ENCODE peak calls at places on chromosome 6, in six cellular contexts. Z is GM12878, A is K562, V is endothelial cell of umbilical vein, D is A549, N is HepG2. P is an unnamed sample.

GRCh38 chr6:131061041-131061770 is 1.8 kb downstream of the EPB41L2 start:
- DNase-seq in V (peak), Z (no peak), A (peak), N (peak), D (peak), P (peak)

GRCh38 chr6:2848851-2849250 is 7.2 kb upstream of the SERPINB1 start:
- DNase-seq in D (no peak), Z (no peak), V (no peak), A (peak), N (no peak), P (no peak)

GRCh38 chr6:51398064-51398740 is 579.5 kb downstream of the TFAP2B start:
- DNase-seq in A (no peak), Z (peak), V (no peak), D (no peak), N (no peak), P (peak)

GRCh38 chr6:16756660-16757270 is 4.5 kb downstream of the ATXN1 start:
- DNase-seq in Z (no peak), N (no peak), A (no peak), V (no peak), D (no peak), P (peak)

GRCh38 chr6:37103169-37104039 is 66.5 kb upstream of the PIM1 start:
- DNase-seq in Z (no peak), D (peak), N (peak), A (peak), V (peak), P (peak)

GRCh38 chr6:33118525-33119123 is 42.8 kb downstream of the HLA-DPB1 start:
- DNase-seq in Z (no peak), A (peak), N (peak), D (peak), V (peak), P (peak)

GRCh38 chr6:79605061-79605460 is 26.1 kb upstream of the SH3BGRL2 start:
- DNase-seq in N (no peak), A (peak), D (no peak), Z (no peak), V (no peak), P (no peak)

GRCh38 chr6:125906158-125906998 is 50.2 kb upstream of the HINT3 start:
- DNase-seq in N (peak), Z (no peak), A (peak), V (peak), D (no peak), P (peak)

GRCh38 chr6:33620158-33620583 is 951 bp upstream of the ITPR3 start:
- DNase-seq in D (no peak), Z (no peak), N (no peak), V (peak), A (peak), P (peak)

GRCh38 chr6:39225946-39226437 is 3.3 kb downstream of the KCNK5 start:
- DNase-seq in A (peak), V (no peak), Z (peak), D (no peak), N (no peak), P (peak)

GRCh38 chr6:135876048-135876447 is 24.5 kb downstream of the PDE7B start:
- DNase-seq in N (no peak), Z (no peak), V (no peak), A (no peak), D (no peak), P (no peak)

GRCh38 chr6:14831922-14832321 is 413.9 kb upstream of the JARID2 start:
- DNase-seq in N (no peak), V (no peak), A (no peak), Z (no peak), D (no peak), P (no peak)

GRCh38 chr6:108288742-108289141 is 6.1 kb upstream of the AFG1L start:
- DNase-seq in V (no peak), Z (no peak), N (no peak), A (no peak), D (no peak), P (no peak)

GRCh38 chr6:53707108-53707897 is 41.7 kb upstream of the KLHL31 start:
- DNase-seq in N (no peak), Z (no peak), A (no peak), V (no peak), D (no peak), P (no peak)

GRCh38 chr6:84422380-84422968 is 195.0 kb upstream of the CEP162 start:
- DNase-seq in A (peak), V (peak), Z (no peak), N (peak), D (peak), P (peak)

GRCh38 chr6:32609731-32610640 is 20.3 kb upstream of the HLA-DRB1 start:
- DNase-seq in N (peak), Z (peak), A (peak), D (peak), V (peak), P (peak)

DNA sequence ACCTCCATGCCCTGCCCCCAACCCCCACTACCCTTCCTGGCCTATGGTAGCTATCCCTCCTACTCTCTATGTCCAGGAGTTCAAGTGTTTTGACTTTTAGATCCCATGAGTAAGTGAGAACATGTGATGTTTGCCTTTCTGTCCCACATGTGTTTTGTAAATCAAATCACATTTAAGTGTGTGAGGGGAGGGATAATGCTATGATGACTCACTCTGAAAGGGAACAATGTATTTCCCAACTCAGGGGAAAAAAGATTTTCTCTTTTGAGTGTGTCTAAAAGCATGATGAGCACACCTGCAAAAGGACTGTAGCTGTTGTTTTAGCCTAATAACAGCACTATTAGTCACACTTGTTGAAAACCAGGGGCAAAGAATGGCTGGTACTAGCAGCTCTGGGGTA is 193.7 kb downstream of the GJA10 start:
- DNase-seq in Z (no peak), D (no peak), N (no peak), A (no peak), V (peak), P (peak)
- TF ChIP-seq MYC in Z (no peak), D (no peak), N (no peak), A (no peak), V (no peak), P (no peak)

GRCh38 chr6:157054531-157054979 is 268.8 kb downstream of the TMEM242 start:
- DNase-seq in A (no peak), Z (no peak), V (no peak), D (no peak), N (no peak), P (peak)
- TF ChIP-seq MYC in A (no peak), Z (no peak), V (no peak), D (no peak), N (no peak), P (no peak)

GRCh38 chr6:4451718-4452117 is 316.3 kb upstream of the ECI2 start:
- DNase-seq in V (no peak), D (no peak), A (no peak), Z (no peak), N (no peak), P (no peak)

GRCh38 chr6:4449409-4449808 is 314.0 kb upstream of the ECI2 start:
- DNase-seq in N (no peak), D (no peak), V (no peak), A (no peak), Z (no peak), P (no peak)

GRCh38 chr6:4450237-4450636 is 314.9 kb upstream of the ECI2 start:
- DNase-seq in Z (no peak), A (no peak), V (no peak), N (no peak), D (no peak), P (no peak)

GRCh38 chr6:4447646-4448315 is 312.4 kb upstream of the ECI2 start:
- DNase-seq in A (no peak), D (no peak), V (no peak), Z (no peak), N (no peak), P (no peak)

GRCh38 chr6:4451101-4451500 is 315.7 kb upstream of the ECI2 start:
- DNase-seq in N (no peak), A (no peak), Z (no peak), D (no peak), V (no peak), P (no peak)
- TF ChIP-seq MYC in N (no peak), A (no peak), Z (no peak), D (no peak), V (no peak), P (no peak)

GRCh38 chr6:91358986-91359385 is 772.1 kb upstream of the MAP3K7 start:
- DNase-seq in V (no peak), Z (no peak), D (no peak), A (no peak), N (no peak), P (no peak)
- TF ChIP-seq MYC in V (no peak), Z (no peak), D (no peak), A (no peak), N (no peak), P (no peak)

DNA sequence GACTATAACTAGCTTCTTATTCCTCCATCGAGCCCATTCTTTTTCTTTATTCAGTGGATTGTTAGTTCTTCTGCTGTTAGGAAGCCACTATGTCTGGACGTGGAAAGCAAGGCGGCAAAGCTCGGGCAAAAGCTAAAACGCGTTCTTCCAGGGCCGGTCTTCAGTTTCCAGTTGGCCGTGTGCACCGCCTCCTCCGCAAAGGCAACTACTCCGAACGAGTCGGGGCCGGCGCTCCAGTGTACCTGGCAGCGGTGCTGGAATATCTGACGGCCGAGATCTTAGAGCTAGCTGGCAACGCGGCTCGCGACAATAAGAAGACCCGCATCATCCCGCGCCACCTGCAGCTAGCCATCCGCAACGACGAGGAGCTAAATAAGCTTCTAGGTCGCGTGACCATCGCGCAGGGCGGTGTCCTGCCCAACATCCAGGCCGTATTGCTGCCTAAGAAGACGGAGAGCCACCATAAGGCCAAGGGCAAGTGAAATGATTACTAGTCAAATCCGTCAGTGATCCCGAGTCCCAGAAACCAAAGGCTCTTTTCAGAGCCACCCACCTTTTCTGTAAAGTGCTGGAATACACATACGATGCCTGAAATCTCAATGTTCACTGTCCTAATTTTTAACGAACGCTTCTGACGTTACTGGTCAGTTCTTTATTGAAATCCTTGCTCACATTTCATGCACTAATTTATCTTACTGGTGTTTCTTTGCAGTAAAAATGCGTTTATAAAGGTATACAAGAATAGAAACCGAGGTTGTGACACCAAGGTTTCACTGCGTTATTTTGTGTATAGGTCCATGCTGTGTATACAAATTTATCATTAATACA is 129.9 kb downstream of the HFE start:
- DNase-seq in Z (no peak), A (peak), D (no peak), V (peak), N (peak), P (peak)
- TF ChIP-seq MYC in Z (no peak), A (peak), D (no peak), V (no peak), N (peak), P (peak)

GRCh38 chr6:30898750-30899360 is 9.2 kb upstream of the GTF2H4 start:
- DNase-seq in A (no peak), Z (no peak), V (no peak), N (no peak), D (no peak), P (no peak)
- TF ChIP-seq MYC in A (no peak), Z (no peak), V (no peak), N (no peak), D (no peak), P (no peak)